ENCODE peak calls at places on chromosomes 13 and 19, in six cellular contexts. B is left ventricle myocardium inferior, S is astrocyte, Y is endothelial cell, R is astrocyte of the spinal cord, H is A549. P is an unnamed sample.
A peak's percentile ranks its signal among the peaks of the same experiment; 100 is the strongest.

GRCh38 chr13:29935309-29935981 is 85.0 kb upstream of the UBL3 start:
- DNase-seq in B (no peak), S (no peak), Y (no peak), R (no peak), H (no peak), P (peak; percentile 21)

GRCh38 chr19:43470288-43470687 is 4.9 kb upstream of the LYPD3 start:
- DNase-seq in B (no peak), S (peak; percentile 71), Y (no peak), R (peak; percentile 23), H (no peak), P (no peak)

GRCh38 chr19:15829277-15829770 is 13.9 kb upstream of the OR10H1 start:
- DNase-seq in B (no peak), S (no peak), Y (no peak), R (no peak), H (no peak), P (no peak)

GRCh38 chr13:89375839-89376238 is 1704.7 kb downstream of the SLITRK5 start:
- DNase-seq in B (no peak), S (peak; percentile 73), Y (no peak), R (peak; percentile 80), H (no peak), P (no peak)

GRCh38 chr19:8552810-8553209 is 24.4 kb downstream of the MYO1F start:
- DNase-seq in B (no peak), S (peak; percentile 18), Y (peak; percentile 17), R (peak; percentile 16), H (peak; percentile 65), P (no peak)

GRCh38 chr13:34617684-34618083 is 324.4 kb upstream of the NBEA start:
- DNase-seq in B (no peak), S (peak; percentile 27), Y (no peak), R (no peak), H (no peak), P (no peak)

GRCh38 chr19:42284641-42285341 is 15.7 kb downstream of the CIC start:
- DNase-seq in B (no peak), S (no peak), Y (no peak), R (no peak), H (no peak), P (no peak)

GRCh38 chr13:22278336-22278929 is 607.6 kb downstream of the FGF9 start:
- DNase-seq in B (peak; percentile 33), S (no peak), Y (peak; percentile 68), R (no peak), H (peak; percentile 11), P (peak; percentile 41)

GRCh38 chr13:30607908-30608307 is 9.8 kb upstream of the USPL1 start:
- DNase-seq in B (no peak), S (no peak), Y (no peak), R (no peak), H (no peak), P (peak; percentile 46)

GRCh38 chr19:2717638-2718541 is 3.3 kb downstream of the DIRAS1 start:
- DNase-seq in B (no peak), S (no peak), Y (no peak), R (no peak), H (no peak), P (no peak)

GRCh38 chr13:73440296-73440895 is 381.6 kb downstream of the KLF5 start:
- DNase-seq in B (no peak), S (no peak), Y (peak; percentile 7), R (peak; percentile 19), H (peak; percentile 46), P (no peak)

GRCh38 chr13:23279321-23279720 is 98.5 kb downstream of the SGCG start:
- DNase-seq in B (no peak), S (no peak), Y (no peak), R (no peak), H (no peak), P (no peak)

GRCh38 chr19:35738887-35739229 is 3.4 kb downstream of the IGFLR1 start:
- DNase-seq in B (no peak), S (no peak), Y (no peak), R (no peak), H (no peak), P (no peak)

GRCh38 chr13:114045113-114045735 is 71.3 kb upstream of the C13orf46 start:
- DNase-seq in B (no peak), S (no peak), Y (no peak), R (no peak), H (no peak), P (no peak)

GRCh38 chr19:40702337-40703012 is 12.0 kb upstream of the NUMBL start:
- DNase-seq in B (peak; percentile 66), S (no peak), Y (peak; percentile 67), R (peak; percentile 15), H (peak; percentile 84), P (no peak)

GRCh38 chr13:102240110-102240509 is 161.7 kb downstream of the FGF14 start:
- DNase-seq in B (no peak), S (no peak), Y (no peak), R (no peak), H (no peak), P (no peak)

GRCh38 chr19:38213911-38214625 is 10.0 kb downstream of the DPF1 start:
- DNase-seq in B (no peak), S (peak; percentile 89), Y (no peak), R (peak; percentile 93), H (peak; percentile 81), P (peak; percentile 83)

GRCh38 chr13:60944016-60944415 is 471.6 kb downstream of the PCDH20 start:
- DNase-seq in B (no peak), S (no peak), Y (no peak), R (no peak), H (no peak), P (no peak)

GRCh38 chr13:102405499-102406079 is 3.7 kb upstream of the FGF14 start:
- DNase-seq in B (no peak), S (peak; percentile 4), Y (peak; percentile 42), R (peak; percentile 32), H (no peak), P (no peak)

GRCh38 chr13:32427852-32428580 is at the start of gene N4BP2L1:
- DNase-seq in B (peak; percentile 64), S (no peak), Y (peak; percentile 37), R (peak; percentile 31), H (peak; percentile 9), P (peak; percentile 77)

GRCh38 chr19:10450853-10451609 is 30.7 kb downstream of the PDE4A start:
- DNase-seq in B (no peak), S (no peak), Y (no peak), R (no peak), H (peak; percentile 69), P (no peak)

GRCh38 chr13:109355875-109356428 is 430.4 kb downstream of the IRS2 start:
- DNase-seq in B (no peak), S (no peak), Y (no peak), R (no peak), H (no peak), P (no peak)
- TF ChIP-seq CTCF in B (no peak), S (no peak), Y (no peak), R (no peak), H (no peak), P (no peak)

GRCh38 chr19:44512326-44513298 is 12.3 kb upstream of the ZNF180 start:
- DNase-seq in B (no peak), S (peak; percentile 9), Y (peak; percentile 26), R (peak; percentile 14), H (peak; percentile 79), P (no peak)
- TF ChIP-seq CTCF in B (peak; percentile 31), S (peak; percentile 32), Y (peak; percentile 28), R (peak; percentile 64), H (peak; percentile 51), P (no peak)

DNA sequence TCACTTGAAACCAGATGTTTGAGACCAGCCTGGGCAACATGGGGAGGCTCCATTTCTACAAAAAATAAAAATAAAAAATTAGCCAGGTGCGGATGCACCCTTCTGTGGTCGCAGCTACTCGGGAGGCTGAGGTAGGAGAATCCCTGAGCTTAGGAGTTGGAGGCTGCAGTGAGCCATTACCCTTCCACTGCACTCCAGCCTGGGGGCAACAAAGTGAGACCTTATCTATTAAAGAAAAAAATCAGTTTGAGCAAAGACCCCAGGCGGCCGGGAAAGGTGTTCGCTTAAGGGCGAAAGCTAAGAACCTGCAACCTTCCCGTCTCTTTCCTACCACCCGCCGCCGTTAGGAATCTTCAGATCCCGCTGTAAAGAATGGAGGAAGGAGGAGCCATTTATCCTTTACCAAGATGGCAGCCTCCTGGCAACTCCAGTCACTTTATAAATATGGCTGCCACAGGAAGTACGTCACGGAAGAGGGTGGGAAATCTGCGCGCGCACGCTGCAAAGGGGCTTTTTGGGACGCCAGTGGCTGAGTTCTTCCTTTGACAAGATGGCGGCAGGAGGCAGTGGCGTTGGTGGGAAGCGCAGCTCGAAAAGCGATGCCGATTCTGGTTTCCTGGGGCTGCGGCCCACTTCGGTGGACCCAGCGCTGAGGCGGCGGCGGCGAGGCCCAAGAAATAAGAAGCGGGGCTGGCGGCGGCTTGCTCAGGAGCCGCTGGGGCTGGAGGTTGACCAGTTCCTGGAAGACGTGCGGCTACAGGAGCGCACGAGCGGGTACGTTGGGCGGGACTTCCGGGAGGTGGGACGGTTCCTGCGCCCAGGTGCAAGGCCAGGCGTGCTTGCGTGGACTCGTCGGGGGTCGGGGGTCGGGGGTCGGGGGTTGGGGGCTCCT is at the start of gene NOP53:
- DNase-seq in B (peak; percentile 96), S (peak; percentile 87), Y (peak; percentile 94), R (peak; percentile 97), H (peak; percentile 99), P (peak; percentile 98)
- TF ChIP-seq CTCF in B (peak; percentile 27), S (no peak), Y (no peak), R (no peak), H (no peak), P (no peak)

DNA sequence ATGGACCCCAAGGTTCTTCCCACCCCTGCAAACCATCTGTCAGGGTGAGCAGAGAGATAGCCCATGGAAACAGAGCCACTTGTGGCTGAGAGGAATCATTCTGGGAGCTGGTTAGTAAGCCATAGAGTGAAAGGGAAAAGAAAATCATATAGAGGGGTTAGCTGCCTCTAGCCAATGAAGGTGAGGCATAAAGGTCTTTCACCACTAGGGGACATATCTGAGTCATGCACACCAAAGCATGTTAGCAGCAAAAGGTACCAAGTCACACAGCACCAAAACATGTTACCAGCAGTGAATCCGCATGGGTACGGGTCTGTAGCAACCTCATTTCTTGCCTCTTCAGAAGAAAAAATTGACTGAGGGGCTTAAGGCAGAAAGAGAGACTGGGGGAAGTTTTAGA is 76.7 kb upstream of the ZNF43 start:
- DNase-seq in B (no peak), S (no peak), Y (no peak), R (no peak), H (no peak), P (no peak)
- TF ChIP-seq CTCF in B (no peak), S (no peak), Y (no peak), R (no peak), H (no peak), P (no peak)

GRCh38 chr19:1406818-1407661 is at the start of gene DAZAP1:
- DNase-seq in B (peak; percentile 100), S (peak; percentile 90), Y (peak; percentile 100), R (peak; percentile 99), H (peak; percentile 97), P (peak; percentile 100)
- TF ChIP-seq CTCF in B (peak; percentile 48), S (peak; percentile 39), Y (peak; percentile 27), R (peak; percentile 51), H (peak; percentile 50), P (peak; percentile 70)

GRCh38 chr19:49081273-49081672 is 4.0 kb upstream of the SNRNP70 start:
- DNase-seq in B (no peak), S (no peak), Y (no peak), R (no peak), H (no peak), P (no peak)

GRCh38 chr19:49086296-49086695 is 1.0 kb downstream of the SNRNP70 start:
- DNase-seq in B (no peak), S (no peak), Y (no peak), R (no peak), H (no peak), P (no peak)

GRCh38 chr19:49084206-49085019 is 838 bp upstream of the SNRNP70 start:
- DNase-seq in B (no peak), S (no peak), Y (no peak), R (no peak), H (no peak), P (no peak)

GRCh38 chr19:49085868-49086232 is 599 bp downstream of the SNRNP70 start:
- DNase-seq in B (no peak), S (no peak), Y (no peak), R (no peak), H (no peak), P (no peak)

GRCh38 chr19:49085020-49085867 is at the start of gene SNRNP70:
- DNase-seq in B (peak; percentile 99), S (peak; percentile 97), Y (peak; percentile 100), R (peak; percentile 100), H (peak; percentile 100), P (peak; percentile 99)
- TF ChIP-seq CTCF in B (no peak), S (no peak), Y (no peak), R (no peak), H (no peak), P (no peak)

P was measured in natural killer cell.